ENCODE peak calls at places on chromosomes 5 and 9, in eight cellular contexts. K, N, Z, B, V, L, A and Y are unnamed samples.

GRCh38 chr5:80408475-80408875 is 611 bp downstream of the ZFYVE16 start:
- DNase-seq in K (peak), N (peak), Z (peak), B (peak), V (peak), L (peak), A (peak), Y (no peak)

GRCh38 chr5:133977858-133978257 is 9.4 kb upstream of the C5orf15 start:
- DNase-seq in K (no peak), N (no peak), Z (no peak), B (no peak), V (no peak), L (no peak), A (no peak), Y (no peak)

GRCh38 chr9:16461851-16462250 is 408.6 kb downstream of the BNC2 start:
- DNase-seq in K (no peak), N (no peak), Z (no peak), B (no peak), V (no peak), L (no peak), A (no peak), Y (no peak)

GRCh38 chr9:6382681-6383080 is 30.3 kb upstream of the UHRF2 start:
- DNase-seq in K (no peak), N (no peak), Z (no peak), B (peak), V (no peak), L (no peak), A (no peak), Y (no peak)

GRCh38 chr5:39501403-39501802 is 76.6 kb upstream of the DAB2 start:
- DNase-seq in K (peak), N (peak), Z (no peak), B (peak), V (peak), L (no peak), A (no peak), Y (no peak)

GRCh38 chr5:150285114-150285513 is 4.5 kb downstream of the CAMK2A start:
- DNase-seq in K (no peak), N (peak), Z (no peak), B (no peak), V (no peak), L (no peak), A (no peak), Y (no peak)

GRCh38 chr5:157511656-157512644 is 51.9 kb downstream of the NIPAL4 start:
- DNase-seq in K (peak), N (peak), Z (peak), B (peak), V (peak), L (no peak), A (no peak), Y (no peak)

GRCh38 chr5:56145511-56145910 is 87.6 kb downstream of the ANKRD55 start:
- DNase-seq in K (no peak), N (no peak), Z (no peak), B (no peak), V (no peak), L (no peak), A (no peak), Y (no peak)

GRCh38 chr9:120935383-120935857 is 8.8 kb upstream of the TRAF1 start:
- DNase-seq in K (peak), N (peak), Z (no peak), B (peak), V (peak), L (no peak), A (no peak), Y (no peak)

GRCh38 chr5:139745121-139745799 is 50.3 kb upstream of the PSD2 start:
- DNase-seq in K (no peak), N (peak), Z (peak), B (peak), V (no peak), L (no peak), A (no peak), Y (no peak)

GRCh38 chr9:95763006-95763405 is 112.5 kb upstream of the ERCC6L2 start:
- DNase-seq in K (no peak), N (no peak), Z (no peak), B (no peak), V (no peak), L (no peak), A (no peak), Y (no peak)

GRCh38 chr5:123708074-123708806 is 196.3 kb downstream of the CSNK1G3 start:
- DNase-seq in K (peak), N (peak), Z (no peak), B (peak), V (no peak), L (no peak), A (no peak), Y (no peak)

GRCh38 chr5:32024751-32025150 is 149.4 kb downstream of the GOLPH3 start:
- DNase-seq in K (no peak), N (no peak), Z (no peak), B (no peak), V (no peak), L (no peak), A (no peak), Y (no peak)

GRCh38 chr9:116100711-116101111 is 52.9 kb upstream of the PAPPA start:
- DNase-seq in K (no peak), N (peak), Z (no peak), B (peak), V (no peak), L (no peak), A (no peak), Y (no peak)

GRCh38 chr9:126069400-126069955 is 257.2 kb upstream of the MVB12B start:
- DNase-seq in K (no peak), N (no peak), Z (no peak), B (no peak), V (no peak), L (no peak), A (no peak), Y (peak)

GRCh38 chr9:120312031-120312430 is 267.9 kb downstream of the CDK5RAP2 start:
- DNase-seq in K (no peak), N (no peak), Z (no peak), B (no peak), V (no peak), L (no peak), A (no peak), Y (no peak)

GRCh38 chr9:136174779-136175744 is 29.9 kb downstream of the LHX3 start:
- DNase-seq in K (no peak), N (no peak), Z (no peak), B (no peak), V (no peak), L (no peak), A (no peak), Y (no peak)

GRCh38 chr5:10485142-10485795 is 43.6 kb downstream of the ROPN1L start:
- DNase-seq in K (peak), N (no peak), Z (peak), B (no peak), V (no peak), L (no peak), A (no peak), Y (no peak)

GRCh38 chr9:132241840-132242620 is 80.2 kb downstream of the NTNG2 start:
- DNase-seq in K (no peak), N (no peak), Z (peak), B (no peak), V (peak), L (peak), A (peak), Y (peak)

GRCh38 chr5:69083412-69083811 is 10.4 kb upstream of the SLC30A5 start:
- DNase-seq in K (no peak), N (peak), Z (no peak), B (peak), V (no peak), L (no peak), A (no peak), Y (no peak)

GRCh38 chr9:126514037-126514821 is 99.5 kb upstream of the LMX1B start:
- DNase-seq in K (peak), N (peak), Z (peak), B (peak), V (no peak), L (peak), A (peak), Y (peak)

GRCh38 chr9:75612205-75612604 is 278.3 kb upstream of the PCSK5 start:
- DNase-seq in K (no peak), N (no peak), Z (no peak), B (no peak), V (no peak), L (no peak), A (no peak), Y (no peak)

GRCh38 chr9:77435272-77435671 is 212.8 kb downstream of the GNA14 start:
- DNase-seq in K (no peak), N (no peak), Z (no peak), B (no peak), V (no peak), L (no peak), A (no peak), Y (no peak)

GRCh38 chr9:77438653-77439052 is 209.5 kb downstream of the GNA14 start:
- DNase-seq in K (peak), N (no peak), Z (no peak), B (no peak), V (no peak), L (no peak), A (no peak), Y (no peak)

GRCh38 chr9:77435688-77436087 is 212.4 kb downstream of the GNA14 start:
- DNase-seq in K (no peak), N (peak), Z (no peak), B (no peak), V (no peak), L (no peak), A (no peak), Y (no peak)

GRCh38 chr9:77442436-77442835 is 205.7 kb downstream of the GNA14 start:
- DNase-seq in K (no peak), N (no peak), Z (no peak), B (no peak), V (no peak), L (no peak), A (no peak), Y (no peak)

DNA sequence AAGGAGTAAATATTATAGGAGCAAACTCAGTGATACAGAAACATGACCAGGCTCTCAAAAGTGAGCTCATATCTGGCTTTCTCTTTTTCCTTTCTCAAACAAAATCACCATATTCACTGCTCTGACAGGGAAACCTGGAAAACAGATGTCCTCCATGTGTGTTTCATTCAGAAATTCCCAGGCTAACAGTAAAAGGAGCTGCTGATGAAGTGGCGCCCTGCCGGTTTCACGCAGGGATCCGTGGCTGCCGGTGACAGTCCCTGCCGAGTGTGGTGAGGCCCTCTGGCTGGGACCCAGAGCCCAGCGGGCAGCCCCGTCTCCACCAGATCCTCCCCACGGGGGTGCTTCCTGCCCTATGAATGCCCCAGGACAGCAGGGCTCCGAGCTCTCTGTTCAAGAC is 208.1 kb downstream of the GNA14 start:
- DNase-seq in K (no peak), N (no peak), Z (no peak), B (no peak), V (no peak), L (no peak), A (no peak), Y (no peak)
- TF ChIP-seq CTCF in K (no peak), N (no peak), Z (no peak), B (no peak), V (no peak), L (no peak), A (no peak), Y (no peak)

GRCh38 chr9:83198336-83198735 is 135.4 kb upstream of the RASEF start:
- DNase-seq in K (no peak), N (no peak), Z (no peak), B (no peak), V (no peak), L (no peak), A (no peak), Y (no peak)

GRCh38 chr9:83197611-83198010 is 134.7 kb upstream of the RASEF start:
- DNase-seq in K (no peak), N (no peak), Z (no peak), B (no peak), V (no peak), L (no peak), A (no peak), Y (no peak)

GRCh38 chr9:83196946-83197345 is 134.0 kb upstream of the RASEF start:
- DNase-seq in K (no peak), N (peak), Z (no peak), B (no peak), V (no peak), L (no peak), A (no peak), Y (no peak)

GRCh38 chr9:83200531-83200930 is 137.6 kb upstream of the RASEF start:
- DNase-seq in K (no peak), N (no peak), Z (no peak), B (no peak), V (no peak), L (no peak), A (no peak), Y (no peak)

GRCh38 chr9:83199240-83199639 is 136.3 kb upstream of the RASEF start:
- DNase-seq in K (peak), N (peak), Z (no peak), B (peak), V (no peak), L (peak), A (no peak), Y (no peak)
- TF ChIP-seq CTCF in K (peak), N (peak), Z (no peak), B (peak), V (peak), L (peak), A (no peak), Y (no peak)

GRCh38 chr5:120327180-120327579 is 136.9 kb upstream of the PRR16 start:
- DNase-seq in K (peak), N (no peak), Z (no peak), B (no peak), V (no peak), L (no peak), A (no peak), Y (no peak)
- TF ChIP-seq CTCF in K (no peak), N (no peak), Z (no peak), B (peak), V (no peak), L (no peak), A (no peak), Y (no peak)

DNA sequence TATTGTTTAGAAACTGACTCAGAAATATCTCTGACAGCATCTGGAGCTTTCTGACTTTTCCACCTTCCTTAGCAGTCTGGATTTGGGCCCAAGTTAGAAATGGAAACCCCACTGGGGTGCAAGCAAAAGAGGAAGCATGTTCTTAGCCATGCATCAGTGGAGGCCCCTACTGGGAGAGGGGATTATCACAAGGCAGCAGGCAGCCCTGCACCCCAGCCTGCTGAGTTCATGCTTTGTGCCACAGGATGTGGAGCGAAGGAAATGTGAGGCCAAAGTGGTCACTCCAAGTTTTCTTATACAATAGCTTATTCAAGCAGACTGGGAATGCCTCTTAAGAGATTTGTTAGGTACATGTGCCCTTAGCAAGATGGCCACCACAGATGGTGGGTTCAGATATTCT is 146.4 kb upstream of the TLX3 start:
- DNase-seq in K (peak), N (peak), Z (peak), B (peak), V (no peak), L (peak), A (no peak), Y (no peak)
- TF ChIP-seq CTCF in K (peak), N (peak), Z (no peak), B (peak), V (no peak), L (peak), A (no peak), Y (peak)

GRCh38 chr9:28999057-28999456 is 1425.8 kb upstream of the C9orf72 start:
- DNase-seq in K (no peak), N (peak), Z (no peak), B (peak), V (no peak), L (no peak), A (no peak), Y (no peak)
- TF ChIP-seq CTCF in K (no peak), N (no peak), Z (no peak), B (no peak), V (no peak), L (no peak), A (no peak), Y (no peak)

DNA sequence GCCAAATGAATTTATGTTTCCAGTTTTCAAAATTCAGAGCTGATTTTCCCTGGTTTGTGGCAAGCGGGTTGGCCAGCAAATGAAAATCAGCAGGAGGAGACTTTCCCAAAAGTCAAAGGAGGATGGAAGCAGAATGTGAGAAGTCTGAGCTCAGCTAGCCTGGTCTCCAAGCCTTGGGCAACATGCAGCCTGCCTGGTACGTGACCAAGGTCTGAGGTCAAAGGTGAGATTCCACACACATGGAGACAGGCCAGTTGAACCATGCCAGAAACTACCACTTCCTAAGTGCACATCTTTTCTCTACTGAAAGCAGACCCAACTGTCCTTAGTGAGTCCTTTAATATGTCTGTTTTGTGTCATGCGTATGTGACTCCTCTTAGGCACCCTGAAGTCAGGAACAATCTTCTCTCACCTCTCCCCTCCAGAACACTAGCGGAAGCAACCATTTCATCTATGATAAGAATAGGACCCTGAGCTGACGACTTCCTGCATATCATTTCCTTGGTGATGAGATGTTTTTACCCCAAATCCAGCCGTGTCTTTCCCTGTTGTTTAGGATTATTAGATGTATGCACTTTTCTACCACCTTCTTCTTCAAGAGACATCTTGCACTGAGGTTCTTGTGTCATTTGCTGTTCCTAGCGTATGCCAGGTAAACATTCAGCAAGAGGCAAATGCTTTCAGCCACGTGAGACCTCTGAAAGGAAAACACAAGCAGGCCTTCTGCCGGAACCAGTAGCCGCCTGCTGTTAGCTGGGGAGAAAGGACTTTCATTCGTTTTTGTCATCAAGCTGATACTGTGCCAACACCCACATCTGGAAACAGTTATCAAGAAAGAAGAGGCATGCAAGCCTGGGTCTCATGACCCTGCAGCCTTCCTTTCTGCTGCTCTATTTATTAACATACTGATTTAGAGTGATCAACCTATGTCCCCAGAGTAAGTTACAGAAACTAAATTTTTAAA is 9.7 kb upstream of the TGFBI start:
- DNase-seq in K (no peak), N (peak), Z (no peak), B (no peak), V (peak), L (no peak), A (no peak), Y (no peak)
- TF ChIP-seq CTCF in K (no peak), N (peak), Z (no peak), B (no peak), V (no peak), L (no peak), A (no peak), Y (no peak)

DNA sequence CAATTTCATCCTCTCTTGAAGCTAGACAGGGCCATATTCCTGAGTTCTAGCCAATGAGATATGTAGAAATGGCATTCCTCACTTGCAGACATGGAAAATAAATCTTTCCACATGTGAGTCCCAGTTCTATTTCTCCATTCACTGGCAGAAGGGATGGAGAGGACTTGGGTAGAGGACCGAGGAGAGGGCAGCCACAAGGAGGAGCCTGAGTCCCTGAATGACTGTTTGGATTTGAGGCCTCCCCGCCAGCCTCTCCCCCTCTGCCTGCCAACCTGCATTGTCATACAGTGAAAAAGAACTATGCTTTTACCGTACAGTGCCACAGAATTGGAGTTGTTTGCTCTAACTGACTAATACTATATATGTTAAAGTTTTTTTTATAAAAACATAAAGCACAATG is 583.0 kb upstream of the WWC1 start:
- DNase-seq in K (no peak), N (peak), Z (no peak), B (no peak), V (no peak), L (no peak), A (no peak), Y (no peak)
- TF ChIP-seq CTCF in K (no peak), N (peak), Z (no peak), B (peak), V (no peak), L (no peak), A (no peak), Y (no peak)

GRCh38 chr9:130998596-130999264 is 10.2 kb upstream of the LAMC3 start:
- DNase-seq in K (no peak), N (peak), Z (no peak), B (no peak), V (no peak), L (no peak), A (no peak), Y (no peak)
- TF ChIP-seq CTCF in K (no peak), N (no peak), Z (no peak), B (no peak), V (no peak), L (no peak), A (no peak), Y (no peak)

GRCh38 chr9:91282292-91282691 is 79.4 kb downstream of the AUH start:
- DNase-seq in K (no peak), N (peak), Z (no peak), B (peak), V (no peak), L (no peak), A (no peak), Y (no peak)
- TF ChIP-seq CTCF in K (no peak), N (no peak), Z (no peak), B (no peak), V (no peak), L (no peak), A (no peak), Y (no peak)